ENCODE peak calls at places on chromosome 6, in seven cellular contexts. U, I, J, D, F, X and W are unnamed samples.

GRCh38 chr6:20835315-20836010 is 301.2 kb downstream of the CDKAL1 start:
- DNase-seq in U (no peak), F (no peak), I (no peak), J (no peak), D (no peak), X (no peak), W (no peak)

GRCh38 chr6:43951063-43951755 is 176.0 kb downstream of the MRPL14 start:
- DNase-seq in J (no peak), X (no peak), U (peak), I (peak), F (peak), D (no peak), W (peak)

GRCh38 chr6:1575213-1576041 is 34.3 kb upstream of the FOXC1 start:
- DNase-seq in X (no peak), I (no peak), D (peak), F (no peak), J (no peak), U (no peak), W (no peak)

GRCh38 chr6:137870286-137870685 is 3.2 kb downstream of the TNFAIP3 start:
- DNase-seq in I (no peak), U (no peak), F (no peak), D (no peak), J (no peak), X (no peak), W (no peak)

GRCh38 chr6:2179950-2180349 is 65.5 kb downstream of the GMDS start:
- DNase-seq in U (no peak), D (no peak), X (no peak), J (no peak), I (no peak), F (no peak), W (no peak)

GRCh38 chr6:79636673-79637072 is 5.5 kb downstream of the SH3BGRL2 start:
- DNase-seq in D (no peak), I (no peak), X (no peak), J (no peak), F (no peak), U (no peak), W (no peak)

GRCh38 chr6:139395891-139396299 is 21.4 kb upstream of the CITED2 start:
- DNase-seq in U (no peak), D (no peak), F (no peak), X (no peak), J (no peak), I (no peak), W (no peak)

GRCh38 chr6:119445666-119446622 is 96.4 kb upstream of the MAN1A1 start:
- DNase-seq in X (no peak), I (no peak), F (no peak), D (no peak), J (no peak), U (no peak), W (no peak)

GRCh38 chr6:30836431-30836866 is 47.9 kb upstream of the DDR1 start:
- DNase-seq in J (peak), U (no peak), F (no peak), X (no peak), I (no peak), D (peak), W (no peak)

GRCh38 chr6:131597448-131597847 is 24.4 kb downstream of the ARG1 start:
- DNase-seq in I (no peak), X (no peak), J (no peak), F (no peak), D (no peak), U (no peak), W (no peak)

GRCh38 chr6:5067305-5067704 is 17.8 kb upstream of the PPP1R3G start:
- DNase-seq in X (no peak), I (no peak), J (no peak), U (no peak), D (no peak), F (no peak), W (no peak)

GRCh38 chr6:83168556-83168955 is 24.5 kb downstream of the PGM3 start:
- DNase-seq in D (no peak), U (no peak), F (no peak), J (no peak), X (no peak), I (no peak), W (no peak)

GRCh38 chr6:121627761-121628160 is 192.3 kb downstream of the GJA1 start:
- DNase-seq in F (no peak), D (no peak), J (no peak), I (no peak), X (no peak), U (no peak), W (no peak)

GRCh38 chr6:160102956-160103824 is 18.4 kb upstream of the SLC22A1 start:
- DNase-seq in X (no peak), D (no peak), F (peak), U (no peak), J (peak), I (peak), W (peak)

GRCh38 chr6:137389150-137389664 is 105.0 kb downstream of the OLIG3 start:
- DNase-seq in J (no peak), F (peak), U (no peak), D (no peak), X (no peak), I (no peak), W (no peak)

GRCh38 chr6:65989676-65990075 is 282.6 kb upstream of the EYS start:
- DNase-seq in D (no peak), U (no peak), F (no peak), I (no peak), J (no peak), X (no peak), W (no peak)

GRCh38 chr6:135871296-135871695 is 19.8 kb downstream of the PDE7B start:
- DNase-seq in J (no peak), F (no peak), I (no peak), X (no peak), U (no peak), D (no peak), W (no peak)

GRCh38 chr6:84027340-84028183 is 6.0 kb upstream of the MRAP2 start:
- DNase-seq in X (no peak), D (peak), U (peak), I (no peak), F (peak), J (peak), W (no peak)

GRCh38 chr6:153956807-153957206 is 82.2 kb upstream of the OPRM1 start:
- DNase-seq in J (no peak), U (no peak), F (no peak), X (no peak), I (no peak), D (no peak), W (no peak)

GRCh38 chr6:52815167-52816092 is 11.8 kb upstream of the GSTA1 start:
- DNase-seq in I (peak), F (peak), U (peak), J (peak), X (peak), D (peak), W (no peak)

GRCh38 chr6:82033631-82034211 is 213.8 kb downstream of the IBTK start:
- DNase-seq in X (no peak), U (no peak), J (no peak), D (no peak), I (no peak), F (no peak), W (no peak)

GRCh38 chr6:155194399-155194798 is 69.4 kb upstream of the CLDN20 start:
- DNase-seq in I (no peak), F (no peak), U (no peak), X (no peak), D (no peak), J (no peak), W (no peak)

GRCh38 chr6:137216875-137217553 is 2.2 kb downstream of the IFNGR1 start:
- DNase-seq in I (no peak), F (no peak), D (no peak), X (no peak), J (no peak), U (peak), W (peak)

GRCh38 chr6:128017288-128017687 is 116.4 kb upstream of the THEMIS start:
- DNase-seq in X (no peak), D (no peak), F (no peak), I (no peak), J (no peak), U (no peak), W (no peak)

GRCh38 chr6:125421853-125422252 is 120.1 kb upstream of the HDDC2 start:
- DNase-seq in U (no peak), D (no peak), F (no peak), I (no peak), X (no peak), J (peak), W (no peak)

GRCh38 chr6:21201181-21201580 is 392.4 kb upstream of the SOX4 start:
- DNase-seq in U (no peak), J (no peak), D (no peak), I (no peak), F (no peak), X (no peak), W (no peak)

GRCh38 chr6:110944681-110945151 is 13.8 kb upstream of the GTF3C6 start:
- DNase-seq in D (no peak), F (no peak), I (peak), J (peak), U (no peak), X (peak), W (no peak)

GRCh38 chr6:136646377-136646776 is 96.2 kb upstream of the MAP7 start:
- DNase-seq in D (no peak), F (no peak), U (no peak), I (no peak), J (no peak), X (no peak), W (no peak)

GRCh38 chr6:15825332-15825930 is 162.6 kb upstream of the DTNBP1 start:
- DNase-seq in F (no peak), X (no peak), U (no peak), D (no peak), J (no peak), I (no peak), W (no peak)
- TF ChIP-seq POLR2AphosphoS5 in F (no peak), X (no peak), U (no peak), D (no peak), J (no peak), I (no peak), W (no peak)

GRCh38 chr6:16420715-16421461 is 182.5 kb downstream of the GMPR start:
- DNase-seq in J (no peak), X (no peak), U (no peak), I (no peak), D (no peak), F (peak), W (no peak)
- TF ChIP-seq POLR2AphosphoS5 in J (no peak), X (no peak), U (no peak), I (no peak), D (no peak), F (no peak), W (peak)

DNA sequence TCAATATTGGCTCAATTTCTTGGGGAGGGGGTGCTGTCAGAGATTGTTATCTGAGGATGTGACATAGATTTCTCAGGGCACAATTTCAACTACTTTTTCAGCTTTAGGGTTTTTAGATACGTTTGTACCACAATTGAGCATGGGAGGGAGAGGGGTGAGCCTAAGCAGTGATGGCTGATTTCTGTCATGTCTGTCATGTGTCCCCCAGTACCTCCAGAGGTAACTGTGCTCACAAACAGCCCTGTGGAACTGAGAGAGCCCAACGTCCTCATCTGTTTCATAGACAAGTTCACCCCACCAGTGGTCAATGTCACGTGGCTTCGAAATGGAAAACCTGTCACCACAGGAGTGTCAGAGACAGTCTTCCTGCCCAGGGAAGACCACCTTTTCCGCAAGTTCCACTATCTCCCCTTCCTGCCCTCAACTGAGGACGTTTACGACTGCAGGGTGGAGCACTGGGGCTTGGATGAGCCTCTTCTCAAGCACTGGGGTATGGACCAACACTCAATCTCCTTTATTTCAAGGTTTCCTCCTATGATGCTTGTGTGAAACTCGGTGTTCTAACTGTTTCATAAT is 3.4 kb downstream of the HLA-DRA start:
- DNase-seq in D (no peak), I (no peak), J (no peak), X (no peak), F (no peak), U (no peak), W (no peak)
- TF ChIP-seq POLR2AphosphoS5 in D (no peak), I (no peak), J (no peak), X (no peak), F (no peak), U (no peak), W (no peak)

GRCh38 chr6:32984639-32985389 is 16.4 kb downstream of the BRD2 start:
- DNase-seq in J (peak), F (peak), X (peak), D (peak), I (peak), U (peak), W (peak)

GRCh38 chr6:32983493-32983848 is 15.1 kb downstream of the BRD2 start:
- DNase-seq in X (no peak), F (no peak), J (no peak), U (no peak), D (no peak), I (no peak), W (no peak)

GRCh38 chr6:32982084-32982701 is 13.8 kb downstream of the BRD2 start:
- DNase-seq in D (no peak), J (no peak), U (no peak), I (no peak), X (no peak), F (no peak), W (no peak)

GRCh38 chr6:32983964-32984638 is 15.7 kb downstream of the BRD2 start:
- DNase-seq in D (no peak), F (no peak), I (no peak), X (no peak), U (no peak), J (no peak), W (no peak)

DNA sequence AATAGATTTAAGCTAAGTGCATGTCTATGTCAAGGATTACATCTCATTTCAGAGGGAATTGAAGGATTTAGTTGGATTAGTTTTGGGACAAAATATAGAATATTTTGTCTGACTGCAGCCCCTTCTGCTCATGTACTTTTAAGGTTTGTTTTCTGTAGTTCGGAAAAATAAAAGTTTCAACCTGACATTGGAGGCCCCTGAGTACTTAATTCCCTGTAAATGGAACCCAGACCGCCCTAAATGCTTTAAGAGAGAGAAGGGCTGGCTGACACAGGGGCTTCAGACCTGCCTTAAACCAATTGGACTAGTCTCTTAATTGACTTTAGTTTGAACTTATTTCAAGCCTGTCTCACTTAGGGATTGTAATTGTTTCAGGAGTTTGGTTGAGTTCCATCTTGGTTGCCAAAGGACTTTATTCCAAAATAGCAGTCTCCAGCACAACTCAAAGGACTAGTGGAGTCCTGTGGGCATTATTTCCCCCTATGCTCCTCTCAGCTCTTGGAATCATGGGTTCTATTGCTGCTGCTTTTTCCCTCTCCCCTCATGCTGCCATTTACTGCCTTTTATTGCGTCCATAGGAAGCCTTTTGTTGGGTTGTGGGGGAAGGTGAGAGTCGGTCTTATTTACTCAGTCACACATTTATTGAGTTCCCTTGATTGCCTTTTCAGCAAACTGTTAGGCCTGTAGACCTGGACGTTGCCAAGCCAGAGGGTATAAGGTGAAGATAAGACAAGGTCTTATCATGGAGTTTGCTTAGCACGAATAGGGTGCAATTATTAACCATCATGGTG is 14.5 kb downstream of the BRD2 start:
- DNase-seq in U (peak), D (no peak), J (no peak), I (no peak), F (no peak), X (no peak), W (no peak)
- TF ChIP-seq POLR2AphosphoS5 in U (no peak), D (no peak), J (peak), I (peak), F (peak), X (peak), W (no peak)

GRCh38 chr6:26232950-26233607 is 131.9 kb upstream of the BTN3A2 start:
- DNase-seq in I (no peak), D (peak), J (peak), F (no peak), X (no peak), U (no peak), W (peak)

GRCh38 chr6:26234421-26235239 is 130.4 kb upstream of the BTN3A2 start:
- DNase-seq in D (peak), J (peak), I (no peak), U (peak), F (peak), X (no peak), W (peak)

GRCh38 chr6:26235240-26235730 is 129.7 kb upstream of the BTN3A2 start:
- DNase-seq in I (no peak), F (no peak), D (no peak), J (no peak), X (no peak), U (no peak), W (no peak)

GRCh38 chr6:26232306-26232949 is 132.6 kb upstream of the BTN3A2 start:
- DNase-seq in I (no peak), U (no peak), F (no peak), D (no peak), X (no peak), J (no peak), W (no peak)

GRCh38 chr6:26233608-26234420 is 131.2 kb upstream of the BTN3A2 start:
- DNase-seq in D (peak), F (peak), I (no peak), X (no peak), U (peak), J (peak), W (peak)
- TF ChIP-seq POLR2AphosphoS5 in D (peak), F (peak), I (no peak), X (peak), U (peak), J (peak), W (peak)